ENCODE peak calls at places on chromosome 3, in ten cellular contexts. H is heart right ventricle; A is GM23248; S is A549; Q is heart left ventricle; V is transverse colon; C is CD8-positive, alpha-beta T cell; D is GM12878; E is astrocyte; J is thoracic aorta. F is an unnamed sample. For H3K4me1, the result is how much of the 10 kb centered on the place peaks cover.

GRCh38 chr3:172904817-172905479 is 154.4 kb downstream of the ECT2 start:
- DNase-seq in J (no peak), S (no peak), Q (no peak), V (no peak), D (no peak), A (no peak), E (peak), C (no peak), H (no peak), F (no peak)

GRCh38 chr3:41267975-41268640 is 68.8 kb downstream of the CTNNB1 start:
- DNase-seq in V (no peak), E (peak), S (peak), C (no peak), Q (no peak), H (no peak), A (peak), J (no peak), D (no peak), F (no peak)

GRCh38 chr3:120908030-120908802 is at the start of gene STXBP5L:
- DNase-seq in E (peak), H (peak), A (peak), V (peak), C (peak), J (no peak), Q (peak), D (no peak), S (peak), F (peak)

GRCh38 chr3:133384331-133385027 is 15.4 kb upstream of the BFSP2 start:
- DNase-seq in J (no peak), D (no peak), S (peak), A (peak), V (peak), E (peak), C (no peak), H (peak), Q (peak), F (no peak)

GRCh38 chr3:141257971-141258370 is 26.3 kb downstream of the PXYLP1 start:
- DNase-seq in E (no peak), S (no peak), H (no peak), C (no peak), V (no peak), Q (no peak), A (no peak), J (no peak), D (no peak), F (no peak)

GRCh38 chr3:89216021-89216739 is 108.8 kb downstream of the EPHA3 start:
- DNase-seq in E (peak), V (no peak), S (no peak), H (no peak), D (no peak), Q (no peak), A (peak), J (no peak), C (no peak), F (no peak)

GRCh38 chr3:72811551-72811950 is 36.7 kb downstream of the SHQ1 start:
- DNase-seq in J (no peak), Q (no peak), E (no peak), A (no peak), H (no peak), S (no peak), D (no peak), C (no peak), V (no peak), F (no peak)

GRCh38 chr3:184631339-184631965 is 69.9 kb downstream of the EPHB3 start:
- DNase-seq in A (peak), D (no peak), S (no peak), C (no peak), Q (no peak), H (no peak), E (no peak), V (no peak), J (no peak), F (no peak)

GRCh38 chr3:104102386-104102785 is 1264.3 kb upstream of the ALCAM start:
- DNase-seq in S (peak), E (peak), A (peak), H (no peak), D (peak), Q (no peak), V (no peak), C (no peak), J (no peak), F (peak)

GRCh38 chr3:106826861-106827311 is 550.4 kb upstream of the CCDC54 start:
- DNase-seq in J (no peak), Q (no peak), S (no peak), A (no peak), H (no peak), D (no peak), E (peak), V (no peak), C (no peak), F (peak)

GRCh38 chr3:165382672-165383071 is 186.5 kb upstream of the SLITRK3 start:
- DNase-seq in H (no peak), D (no peak), S (no peak), C (no peak), Q (no peak), A (no peak), E (no peak), V (no peak), J (no peak), F (no peak)

GRCh38 chr3:81995334-81995733 is 233.9 kb upstream of the GBE1 start:
- DNase-seq in H (no peak), V (no peak), S (no peak), J (no peak), D (no peak), E (no peak), Q (no peak), A (no peak), C (no peak), F (no peak)

GRCh38 chr3:141643391-141643790 is 94.7 kb upstream of the RNF7 start:
- DNase-seq in J (no peak), D (no peak), C (no peak), E (peak), V (no peak), H (no peak), Q (no peak), A (peak), S (no peak), F (no peak)

GRCh38 chr3:141255864-141256263 is 24.2 kb downstream of the PXYLP1 start:
- DNase-seq in E (no peak), S (peak), A (peak), V (no peak), H (no peak), D (no peak), C (peak), J (no peak), Q (no peak), F (peak)

GRCh38 chr3:112129925-112130637 is 3.0 kb downstream of the GCSAM start:
- DNase-seq in V (no peak), E (no peak), J (no peak), C (no peak), S (no peak), H (no peak), D (no peak), A (no peak), Q (no peak), F (no peak)

GRCh38 chr3:56977561-56977889 is 82.9 kb upstream of the SPATA12 start:
- DNase-seq in H (no peak), V (no peak), Q (no peak), C (no peak), S (no peak), D (no peak), J (no peak), A (no peak), E (no peak), F (no peak)

GRCh38 chr3:14425574-14426304 is 23.3 kb downstream of the SLC6A6 start:
- DNase-seq in D (no peak), J (no peak), C (peak), H (no peak), Q (no peak), V (peak), A (no peak), S (no peak), E (no peak), F (peak)

GRCh38 chr3:101611023-101611422 is 37.0 kb downstream of the PCNP start:
- DNase-seq in E (no peak), S (no peak), A (no peak), H (no peak), Q (no peak), D (peak), J (no peak), C (no peak), V (no peak), F (no peak)

GRCh38 chr3:118641608-118642007 is 393.0 kb downstream of the IGSF11 start:
- DNase-seq in Q (no peak), S (no peak), H (no peak), C (no peak), J (no peak), A (peak), V (no peak), E (no peak), D (no peak), F (no peak)

GRCh38 chr3:122067588-122068240 is 12.6 kb downstream of the CD86 start:
- DNase-seq in E (no peak), A (no peak), C (no peak), J (no peak), V (no peak), D (no peak), H (no peak), Q (no peak), S (no peak), F (no peak)

GRCh38 chr3:195895078-195895899 is 13.1 kb downstream of the TNK2 start:
- DNase-seq in D (no peak), C (peak), V (peak), H (peak), S (peak), E (no peak), Q (peak), J (no peak), A (peak), F (peak)

GRCh38 chr3:195897853-195898415 is 10.4 kb downstream of the TNK2 start:
- DNase-seq in Q (peak), H (no peak), E (no peak), S (no peak), J (no peak), D (no peak), V (no peak), C (no peak), A (no peak), F (no peak)

GRCh38 chr3:195896361-195897080 is 11.8 kb downstream of the TNK2 start:
- DNase-seq in S (no peak), V (no peak), J (no peak), H (peak), A (peak), D (no peak), Q (peak), E (peak), C (no peak), F (peak)

GRCh38 chr3:195897081-195897852 is 11.1 kb downstream of the TNK2 start:
- DNase-seq in V (no peak), A (peak), S (peak), E (peak), J (no peak), H (no peak), C (no peak), Q (peak), D (no peak), F (no peak)

GRCh38 chr3:195895900-195896360 is 12.4 kb downstream of the TNK2 start:
- DNase-seq in Q (peak), A (peak), J (no peak), H (peak), V (peak), C (peak), S (peak), E (no peak), D (no peak), F (peak)
- H3K4me1 ChIP-seq in Q (under half), A (under half), J (under half), H (half or more), V (half or more), C (under half), S (under half), E (half or more), D (under half), F (half or more)

GRCh38 chr3:124628865-124629264 is 101.4 kb upstream of the UMPS start:
- DNase-seq in J (no peak), Q (no peak), V (no peak), S (no peak), D (no peak), C (no peak), E (no peak), A (no peak), H (no peak), F (no peak)
- H3K27ac ChIP-seq in J (no peak), Q (no peak), V (no peak), S (no peak), D (no peak), C (no peak), E (no peak), A (no peak), H (no peak), F (no peak)

DNA sequence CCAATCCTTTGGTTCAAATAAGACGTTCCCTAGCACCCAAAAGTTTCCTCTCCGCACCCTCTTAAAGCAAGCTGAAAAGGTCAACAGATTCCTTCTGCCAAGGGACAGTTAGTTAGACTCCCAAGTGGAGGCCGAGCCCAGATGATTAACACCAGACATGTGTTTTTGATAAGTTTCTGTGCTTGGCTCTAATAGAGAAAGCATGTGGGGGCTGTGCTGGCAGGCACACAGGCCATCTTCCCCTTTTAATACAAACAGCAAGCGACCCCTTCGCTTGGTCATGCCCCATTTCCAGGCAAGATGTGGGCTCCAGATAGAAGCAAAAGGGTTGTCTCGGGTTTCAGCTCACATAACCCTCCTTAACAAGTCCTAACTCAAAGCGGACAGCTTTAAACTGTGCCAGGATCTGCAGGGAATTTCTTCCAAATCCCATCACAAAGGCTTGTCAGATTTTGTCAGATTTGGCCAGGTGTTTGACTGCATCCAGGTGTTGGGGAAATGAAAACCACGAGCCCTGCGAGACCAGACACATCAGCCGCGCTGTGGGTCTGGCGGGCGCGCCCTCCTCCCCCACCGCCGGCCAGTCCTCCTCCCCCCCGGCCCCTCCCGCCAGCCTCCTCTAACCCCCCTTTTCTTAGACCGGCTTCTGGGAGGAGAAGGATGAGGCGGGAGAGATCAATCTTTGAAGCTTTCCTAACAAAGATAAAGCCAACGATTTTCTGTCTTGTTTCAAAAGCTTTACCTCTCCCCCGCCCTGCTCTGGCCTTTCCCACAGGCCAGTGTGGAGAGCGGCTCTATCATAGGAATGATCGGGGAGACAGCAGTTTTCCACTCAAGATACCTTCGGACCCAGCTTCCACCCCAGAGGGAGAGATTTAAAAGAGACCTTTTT is 3.4 kb downstream of the HES1 start:
- DNase-seq in S (no peak), C (no peak), V (no peak), Q (peak), A (peak), J (no peak), D (no peak), E (peak), H (peak), F (no peak)
- H3K4me3 ChIP-seq in S (peak), C (no peak), V (no peak), Q (peak), A (peak), J (peak), D (no peak), E (peak), H (peak), F (no peak)

DNA sequence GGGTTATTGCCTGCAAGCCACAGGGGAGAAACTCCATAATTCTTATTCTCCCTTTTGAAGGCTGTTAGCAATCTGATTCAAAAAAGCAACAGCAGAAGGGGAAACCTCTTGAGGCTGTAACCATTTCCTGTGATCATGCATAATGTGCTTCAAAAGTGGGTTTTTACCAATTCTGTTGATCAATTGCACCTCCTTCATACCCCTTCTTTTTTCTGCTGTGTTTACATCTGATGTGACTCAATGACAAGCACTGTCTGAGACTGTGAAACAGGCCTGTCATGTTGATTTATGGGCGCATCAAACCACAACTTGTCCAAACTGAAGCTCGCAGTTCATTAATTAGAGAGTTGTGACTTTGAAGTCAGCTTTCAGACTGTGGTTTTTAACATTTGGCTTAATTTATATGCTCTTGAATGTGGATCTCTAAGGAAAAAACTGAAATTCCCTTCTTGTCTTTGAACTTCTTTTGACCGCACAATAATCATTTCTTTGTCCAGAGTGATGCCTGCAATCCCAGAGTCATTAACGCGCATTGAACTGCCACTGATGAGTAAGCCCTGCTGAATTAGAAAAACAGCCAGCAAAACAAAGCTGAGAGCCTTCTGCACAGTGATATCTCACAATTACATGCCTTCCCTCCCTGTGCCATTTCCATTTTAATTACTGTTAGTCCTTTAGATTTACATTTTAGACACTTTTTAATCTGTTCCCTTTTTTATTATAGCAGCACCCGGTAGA is 532.8 kb downstream of the FOXP1 start:
- DNase-seq in H (no peak), A (no peak), D (no peak), E (peak), V (no peak), J (no peak), C (peak), Q (no peak), S (no peak), F (peak)
- H3K4me1 ChIP-seq in H (half or more), A (under half), D (under half), E (under half), V (half or more), J (half or more), C (half or more), Q (under half), S (half or more), F (half or more)

DNA sequence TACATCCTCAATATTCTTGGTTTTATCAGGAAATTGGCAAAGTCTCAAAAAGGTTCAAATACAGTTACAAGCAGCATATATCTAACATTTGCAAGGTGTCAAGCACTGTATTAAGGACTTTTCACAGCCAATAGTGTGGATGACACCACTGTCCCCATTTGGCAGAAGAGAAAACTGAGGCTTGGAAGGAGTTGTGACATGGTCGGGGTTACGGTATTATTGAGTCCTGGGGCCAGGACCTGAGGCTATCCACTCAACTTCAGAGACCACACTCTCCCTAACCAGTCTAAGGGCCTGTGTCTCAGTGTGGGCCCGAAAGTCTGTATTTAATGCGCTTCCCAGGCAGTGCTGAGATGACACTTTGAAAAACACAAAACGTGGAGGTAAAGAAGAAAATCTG is 99.1 kb downstream of the FOXP1 start:
- DNase-seq in A (no peak), H (no peak), Q (no peak), J (no peak), C (no peak), V (no peak), D (no peak), S (no peak), E (no peak), F (no peak)
- H3K27ac ChIP-seq in A (no peak), H (no peak), Q (no peak), J (no peak), C (peak), V (no peak), D (no peak), S (no peak), E (no peak), F (peak)

GRCh38 chr3:46393554-46394434 is 13.1 kb downstream of the CCR5AS start:
- DNase-seq in E (no peak), C (no peak), V (no peak), S (no peak), D (no peak), H (no peak), A (no peak), Q (no peak), J (no peak), F (no peak)
- H3K4me3 ChIP-seq in E (no peak), C (no peak), V (no peak), S (no peak), D (no peak), H (no peak), A (no peak), Q (no peak), J (no peak), F (no peak)

DNA sequence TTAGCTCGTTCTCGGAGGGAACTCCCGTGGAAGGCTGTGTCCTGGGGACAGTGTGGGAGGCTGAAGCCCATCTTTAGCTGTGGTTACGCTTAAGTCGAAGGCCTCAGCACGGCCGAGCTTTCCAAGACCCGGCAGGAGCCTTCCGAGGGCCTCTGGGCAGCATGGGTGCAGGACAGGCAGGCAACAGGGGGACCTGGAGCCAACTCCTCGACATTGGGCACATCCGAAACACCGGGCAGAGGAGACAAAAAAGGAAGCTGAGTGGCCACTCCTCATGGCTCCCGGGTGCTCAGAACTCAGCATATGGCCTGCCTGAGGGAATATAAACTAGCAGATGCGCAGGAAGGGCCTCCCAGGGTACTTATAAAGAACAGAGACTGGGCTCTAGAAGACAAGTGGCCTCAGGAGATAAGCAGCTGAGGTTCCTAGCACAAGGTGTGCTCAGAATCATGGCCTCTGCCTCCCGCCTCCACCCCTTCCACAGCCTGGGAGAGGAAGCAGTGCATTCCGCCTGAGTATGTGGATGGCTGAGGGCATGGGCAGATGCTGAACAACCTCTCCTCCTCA is 34.1 kb downstream of the ABTB1 start:
- DNase-seq in C (no peak), J (no peak), Q (no peak), H (no peak), E (no peak), S (no peak), D (no peak), A (no peak), V (peak), F (no peak)
- H3K4me1 ChIP-seq in C (under half), J (under half), Q (under half), H (half or more), E (under half), S (under half), D (under half), A (under half), V (under half), F (under half)

GRCh38 chr3:170436697-170437096 is 18.0 kb downstream of the CLDN11 start:
- DNase-seq in H (no peak), D (no peak), A (no peak), C (no peak), E (no peak), Q (no peak), J (no peak), S (no peak), V (no peak), F (no peak)
- H3K27ac ChIP-seq in H (no peak), D (no peak), A (no peak), C (no peak), E (no peak), Q (no peak), J (no peak), S (no peak), V (no peak), F (no peak)